ENCODE peak calls at places on chromosome 4, in five cellular contexts. H, B, F, W and R are unnamed samples.

GRCh38 chr4:156374069-156374468 is 420.4 kb upstream of the CTSO start:
- DNase-seq in H (no peak), B (no peak), F (no peak), W (no peak), R (no peak)

GRCh38 chr4:80619070-80619674 is 283.6 kb downstream of the CFAP299 start:
- DNase-seq in H (no peak), B (no peak), F (no peak), W (no peak), R (peak)

GRCh38 chr4:15012017-15012788 is 9.9 kb downstream of the CPEB2 start:
- DNase-seq in H (no peak), B (no peak), F (no peak), W (no peak), R (no peak)

GRCh38 chr4:87025614-87026041 is 90.8 kb downstream of the AFF1 start:
- DNase-seq in H (no peak), B (no peak), F (no peak), W (no peak), R (no peak)

GRCh38 chr4:15779336-15779735 is 1.2 kb downstream of the CD38 start:
- DNase-seq in H (no peak), B (no peak), F (no peak), W (no peak), R (peak)

GRCh38 chr4:2843909-2844584 is 403 bp downstream of the ADD1 start:
- DNase-seq in H (peak), B (no peak), F (no peak), W (no peak), R (peak)

GRCh38 chr4:149891381-149891780 is 75.7 kb upstream of the IQCM start:
- DNase-seq in H (no peak), B (no peak), F (no peak), W (no peak), R (no peak)

GRCh38 chr4:177554966-177555574 is 112.8 kb upstream of the AGA start:
- DNase-seq in H (no peak), B (no peak), F (no peak), W (no peak), R (peak)

GRCh38 chr4:1245481-1246051 is 3.4 kb downstream of the CTBP1 start:
- DNase-seq in H (peak), B (peak), F (peak), W (no peak), R (no peak)

GRCh38 chr4:3036131-3036952 is 38.0 kb downstream of the HTT-AS start:
- DNase-seq in H (peak), B (no peak), F (no peak), W (no peak), R (no peak)

GRCh38 chr4:161320377-161320776 is 843.4 kb downstream of the FSTL5 start:
- DNase-seq in H (no peak), B (no peak), F (no peak), W (no peak), R (no peak)

GRCh38 chr4:12674184-12674583 is 810.0 kb downstream of the RAB28 start:
- DNase-seq in H (no peak), B (no peak), F (no peak), W (no peak), R (no peak)

GRCh38 chr4:12679217-12679616 is 804.9 kb downstream of the RAB28 start:
- DNase-seq in H (no peak), B (no peak), F (no peak), W (no peak), R (no peak)
- TF ChIP-seq CTCF in H (no peak), B (peak), F (no peak), W (no peak), R (peak)

GRCh38 chr4:182927505-182927904 is 10.3 kb upstream of the DCTD start:
- DNase-seq in H (no peak), B (no peak), F (no peak), W (no peak), R (no peak)

GRCh38 chr4:182924497-182924896 is 7.3 kb upstream of the DCTD start:
- DNase-seq in H (no peak), B (no peak), F (no peak), W (no peak), R (no peak)

GRCh38 chr4:182929296-182929695 is 12.1 kb upstream of the DCTD start:
- DNase-seq in H (no peak), B (no peak), F (no peak), W (no peak), R (no peak)

GRCh38 chr4:182925298-182925738 is 8.1 kb upstream of the DCTD start:
- DNase-seq in H (no peak), B (no peak), F (no peak), W (no peak), R (peak)

DNA sequence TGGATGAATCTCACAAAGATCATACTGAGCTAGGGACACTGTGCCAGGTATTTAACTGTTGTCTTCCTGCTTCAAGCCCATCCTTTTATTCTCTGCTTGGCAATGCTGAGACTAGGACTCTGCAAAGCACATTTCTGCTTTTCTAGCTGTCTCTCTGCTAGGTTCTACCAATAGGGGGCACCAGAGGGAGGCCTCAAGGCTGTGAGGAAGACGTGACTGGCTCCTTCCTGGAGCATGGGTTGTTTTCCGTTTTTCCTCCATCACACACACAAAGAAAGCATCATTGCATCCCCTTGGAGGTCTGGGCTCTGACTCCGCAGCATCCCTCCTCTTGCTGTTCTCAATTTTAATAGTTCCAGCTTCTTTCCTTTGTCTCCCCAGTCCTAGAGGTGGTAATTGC is 10.9 kb upstream of the DCTD start:
- DNase-seq in H (no peak), B (no peak), F (no peak), W (no peak), R (peak)
- TF ChIP-seq CTCF in H (no peak), B (peak), F (no peak), W (peak), R (peak)

GRCh38 chr4:54209617-54210016 is 19.5 kb upstream of the PDGFRA start:
- DNase-seq in H (no peak), B (no peak), F (no peak), W (no peak), R (no peak)
- TF ChIP-seq CTCF in H (no peak), B (no peak), F (no peak), W (no peak), R (no peak)

GRCh38 chr4:140152760-140153418 is 1.1 kb downstream of the MAML3 start:
- DNase-seq in H (peak), B (peak), F (peak), W (peak), R (peak)
- TF ChIP-seq CTCF in H (no peak), B (no peak), F (no peak), W (no peak), R (no peak)

DNA sequence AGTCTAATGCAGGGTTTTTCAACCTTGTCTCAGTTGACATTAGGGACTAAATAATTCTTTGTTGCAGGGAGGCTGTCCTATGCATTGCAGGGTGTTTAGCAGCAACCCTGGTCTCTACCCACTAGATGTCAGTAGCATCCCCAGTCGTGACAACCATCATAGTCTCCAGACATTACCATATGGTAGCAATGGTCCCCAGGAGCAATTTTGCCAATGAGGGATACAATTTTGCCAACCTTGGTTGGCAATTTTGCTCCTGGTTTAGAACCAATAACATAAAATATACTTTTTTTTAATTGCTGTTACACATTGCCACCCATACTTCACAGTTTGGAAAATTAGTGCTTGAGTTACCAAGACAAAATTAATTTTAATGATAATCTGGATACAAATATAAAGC is 6.0 kb downstream of the EREG start:
- DNase-seq in H (no peak), B (no peak), F (no peak), W (no peak), R (peak)
- TF ChIP-seq CTCF in H (no peak), B (peak), F (peak), W (peak), R (peak)

GRCh38 chr4:8110071-8110986 is 48.3 kb downstream of the ABLIM2 start:
- DNase-seq in H (no peak), B (no peak), F (no peak), W (no peak), R (peak)
- TF ChIP-seq CTCF in H (no peak), B (peak), F (no peak), W (peak), R (peak)

GRCh38 chr4:106816501-106816900 is 219.6 kb downstream of the DKK2 start:
- DNase-seq in H (no peak), B (no peak), F (no peak), W (no peak), R (no peak)

GRCh38 chr4:106818764-106819163 is 217.3 kb downstream of the DKK2 start:
- DNase-seq in H (no peak), B (no peak), F (no peak), W (no peak), R (no peak)
- TF ChIP-seq CTCF in H (no peak), B (peak), F (no peak), W (peak), R (peak)

GRCh38 chr4:58679051-58679450 is 1568.9 kb upstream of the IGFBP7 start:
- DNase-seq in H (no peak), B (no peak), F (no peak), W (no peak), R (no peak)
- TF ChIP-seq CTCF in H (no peak), B (no peak), F (no peak), W (no peak), R (no peak)

GRCh38 chr4:77045490-77045889 is 30.3 kb downstream of the CCNI start:
- DNase-seq in H (no peak), B (no peak), F (no peak), W (no peak), R (no peak)
- TF ChIP-seq CTCF in H (no peak), B (peak), F (no peak), W (peak), R (no peak)

GRCh38 chr4:24471623-24472510 is 112.5 kb downstream of the DHX15 start:
- DNase-seq in H (no peak), B (no peak), F (no peak), W (no peak), R (peak)

GRCh38 chr4:24473309-24473721 is 111.0 kb downstream of the DHX15 start:
- DNase-seq in H (no peak), B (no peak), F (no peak), W (no peak), R (no peak)

GRCh38 chr4:24472514-24473308 is 111.6 kb downstream of the DHX15 start:
- DNase-seq in H (peak), B (peak), F (peak), W (peak), R (peak)

GRCh38 chr4:24475756-24476155 is 108.6 kb downstream of the DHX15 start:
- DNase-seq in H (no peak), B (no peak), F (no peak), W (no peak), R (no peak)

DNA sequence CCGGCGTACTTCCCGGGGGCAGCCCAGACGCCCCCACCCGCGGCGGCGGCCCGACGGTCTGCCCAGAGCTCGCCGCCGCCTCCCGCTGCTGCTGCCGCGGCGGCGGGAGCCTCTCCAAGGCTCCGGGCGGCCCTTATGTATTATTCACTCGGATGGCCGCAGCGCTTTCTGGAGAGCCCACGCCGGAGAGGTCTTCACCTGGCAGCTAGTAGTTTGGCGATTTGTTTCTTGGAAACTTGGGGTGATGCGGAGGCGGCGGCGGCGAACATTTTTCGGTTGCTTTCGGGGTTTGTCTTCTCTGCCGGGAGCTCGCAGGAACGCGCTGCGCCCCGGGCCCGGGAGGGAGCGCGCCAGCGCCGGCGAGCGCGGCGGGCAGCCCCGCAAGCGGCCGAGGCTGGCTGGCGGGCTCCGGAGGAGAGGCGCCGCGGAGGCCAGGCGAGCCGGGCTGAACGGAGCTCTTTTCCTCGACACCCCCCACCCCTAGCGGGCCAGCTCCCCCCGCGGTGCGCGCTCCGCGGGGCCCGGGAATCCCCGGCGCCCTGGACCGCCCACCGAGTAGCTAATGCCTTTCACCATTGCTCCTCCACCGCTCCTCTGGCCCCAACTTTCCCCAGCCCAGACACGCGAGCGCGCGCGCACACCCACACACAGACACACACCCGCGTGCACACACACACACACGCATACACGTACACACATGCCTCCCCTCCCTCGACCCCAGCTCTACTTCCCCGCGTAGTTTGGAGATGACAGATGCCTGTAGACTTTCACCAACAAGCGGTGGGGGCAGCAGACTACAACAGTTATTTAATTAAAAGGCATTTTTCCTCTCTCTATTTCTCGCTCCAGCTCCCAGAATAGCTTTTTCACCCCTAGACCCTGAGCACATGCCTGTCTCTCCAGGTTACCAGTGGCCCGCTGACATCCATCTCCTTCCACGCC is 113.4 kb downstream of the DHX15 start:
- DNase-seq in H (no peak), B (no peak), F (no peak), W (no peak), R (peak)
- TF ChIP-seq CTCF in H (no peak), B (peak), F (no peak), W (no peak), R (no peak)